ENCODE peak calls at places on chromosomes 16 and 17, in five cellular contexts. C is fibroblast of lung, G is vagina, Q is HFFc6, O is right lobe of liver. S is an unnamed sample.

GRCh38 chr17:28368306-28368831 is 1.7 kb downstream of the VTN start:
- DNase-seq in C (no peak), G (no peak), Q (no peak), O (peak), S (no peak)

GRCh38 chr17:38344127-38344745 is 480 bp upstream of the GPR179 start:
- DNase-seq in C (no peak), G (no peak), Q (no peak), O (no peak), S (no peak)

GRCh38 chr17:6066183-6066948 is 3.8 kb upstream of the WSCD1 start:
- DNase-seq in C (peak), G (no peak), Q (peak), O (no peak), S (no peak)

GRCh38 chr17:44759096-44759915 is 518 bp downstream of the ADAM11 start:
- DNase-seq in C (no peak), G (no peak), Q (no peak), O (no peak), S (no peak)

GRCh38 chr17:17818088-17818526 is 18.7 kb downstream of the SREBF1 start:
- DNase-seq in C (peak), G (no peak), Q (peak), O (no peak), S (no peak)

GRCh38 chr17:61904094-61904710 is 23.6 kb downstream of the INTS2 start:
- DNase-seq in C (no peak), G (no peak), Q (no peak), O (no peak), S (no peak)

GRCh38 chr16:27254262-27254811 is 14.2 kb downstream of the NSMCE1 start:
- DNase-seq in C (no peak), G (no peak), Q (no peak), O (no peak), S (no peak)

GRCh38 chr17:82697808-82698064 is 762 bp downstream of the RAB40B start:
- DNase-seq in C (no peak), G (no peak), Q (no peak), O (no peak), S (no peak)

GRCh38 chr17:64507418-64507766 is 615 bp downstream of the CEP95 start:
- DNase-seq in C (peak), G (no peak), Q (peak), O (no peak), S (no peak)

GRCh38 chr17:45906237-45906636 is 11.9 kb downstream of the MAPT start:
- DNase-seq in C (no peak), G (no peak), Q (no peak), O (no peak), S (no peak)

GRCh38 chr17:40980117-40980516 is 4.0 kb downstream of the KRT40 start:
- DNase-seq in C (no peak), G (no peak), Q (no peak), O (no peak), S (no peak)

GRCh38 chr16:19392352-19392751 is 25.3 kb upstream of the TMC5 start:
- DNase-seq in C (no peak), G (no peak), Q (no peak), O (no peak), S (no peak)

GRCh38 chr17:14306602-14307001 is 5.7 kb downstream of the HS3ST3B1 start:
- DNase-seq in C (no peak), G (no peak), Q (no peak), O (no peak), S (no peak)

GRCh38 chr16:19109288-19109664 is 4.5 kb upstream of the ITPRIPL2 start:
- DNase-seq in C (no peak), G (no peak), Q (no peak), O (no peak), S (no peak)

GRCh38 chr17:9299695-9300094 is 275.9 kb downstream of the STX8 start:
- DNase-seq in C (no peak), G (no peak), Q (no peak), O (no peak), S (no peak)

GRCh38 chr17:46929413-46929812 is 6.5 kb downstream of the GOSR2 start:
- DNase-seq in C (peak), G (no peak), Q (peak), O (no peak), S (no peak)

GRCh38 chr17:50396261-50397110 is 837 bp downstream of the LRRC59 start:
- DNase-seq in C (peak), G (no peak), Q (peak), O (peak), S (no peak)

GRCh38 chr17:2828396-2829038 is 32.3 kb downstream of the RAP1GAP2 start:
- DNase-seq in C (peak), G (no peak), Q (peak), O (peak), S (peak)

GRCh38 chr17:51230306-51230705 is 29.5 kb downstream of the MBTD1 start:
- DNase-seq in C (peak), G (no peak), Q (no peak), O (no peak), S (no peak)

GRCh38 chr17:38926290-38927070 is 1.1 kb downstream of the LASP1NB start:
- DNase-seq in C (peak), G (no peak), Q (no peak), O (no peak), S (no peak)

GRCh38 chr17:64964796-64965195 is 45.5 kb upstream of the LRRC37A3 start:
- DNase-seq in C (peak), G (no peak), Q (no peak), O (no peak), S (no peak)

GRCh38 chr17:48254896-48255295 is 147.3 kb downstream of the SNX11 start:
- DNase-seq in C (no peak), G (no peak), Q (no peak), O (no peak), S (no peak)

DNA sequence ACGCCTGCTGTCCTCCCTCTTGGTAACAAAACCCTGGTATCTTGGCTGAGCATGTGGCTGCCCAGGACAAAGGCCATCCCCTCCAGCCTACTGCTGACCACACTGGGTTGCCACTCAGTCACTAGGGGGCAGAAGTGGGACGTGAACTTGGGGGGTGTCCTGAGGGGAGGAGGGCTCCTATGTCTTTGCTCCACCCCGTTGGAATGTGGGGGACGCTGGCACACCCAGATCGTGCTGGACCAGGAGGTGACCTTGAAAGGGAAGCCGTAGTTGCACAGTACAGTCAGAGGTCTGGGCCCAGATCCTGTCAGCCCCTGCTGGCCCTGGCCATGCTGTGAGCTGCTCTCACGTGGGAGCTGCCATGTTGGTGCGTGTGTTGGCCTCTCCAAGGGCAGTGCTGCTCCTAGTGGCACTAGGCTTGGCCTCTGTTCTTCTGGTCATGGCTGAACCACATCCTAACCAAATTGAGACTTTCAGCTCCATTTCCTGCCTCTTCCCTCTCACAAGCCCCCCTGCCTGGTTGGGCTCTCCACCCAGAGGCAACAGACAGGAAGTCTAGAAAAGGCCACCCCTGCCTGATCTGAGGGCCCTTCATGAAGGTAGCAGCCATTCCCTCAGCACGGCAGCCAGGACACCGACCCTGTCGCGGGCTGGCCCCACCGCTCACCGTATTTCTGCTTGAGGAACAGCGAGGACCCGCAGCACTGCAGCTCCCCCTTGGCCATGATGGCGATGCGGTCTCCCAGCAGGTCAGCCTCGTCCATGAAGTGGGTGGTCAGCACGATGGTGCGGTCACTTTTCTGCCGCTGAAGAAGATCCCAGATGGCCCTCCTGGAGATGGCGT is 29.0 kb upstream of the RNPS1 start:
- DNase-seq in C (peak), G (no peak), Q (peak), O (no peak), S (no peak)
- TF ChIP-seq CTCF in C (peak), G (no peak), Q (peak), O (peak), S (peak)

GRCh38 chr16:10321407-10322397 is 64.2 kb upstream of the ATF7IP2 start:
- DNase-seq in C (no peak), G (no peak), Q (no peak), O (no peak), S (no peak)
- TF ChIP-seq CTCF in C (no peak), G (no peak), Q (no peak), O (no peak), S (no peak)

GRCh38 chr17:1649844-1650409 is at the start of gene RILP:
- DNase-seq in C (peak), G (peak), Q (no peak), O (peak), S (peak)

GRCh38 chr17:1650731-1651558 is 1.3 kb upstream of the RILP start:
- DNase-seq in C (no peak), G (no peak), Q (no peak), O (peak), S (no peak)

GRCh38 chr17:1647802-1648581 is 1.7 kb downstream of the RILP start:
- DNase-seq in C (no peak), G (no peak), Q (no peak), O (no peak), S (peak)

GRCh38 chr17:1648582-1649115 is 1.0 kb downstream of the RILP start:
- DNase-seq in C (peak), G (no peak), Q (peak), O (peak), S (peak)

DNA sequence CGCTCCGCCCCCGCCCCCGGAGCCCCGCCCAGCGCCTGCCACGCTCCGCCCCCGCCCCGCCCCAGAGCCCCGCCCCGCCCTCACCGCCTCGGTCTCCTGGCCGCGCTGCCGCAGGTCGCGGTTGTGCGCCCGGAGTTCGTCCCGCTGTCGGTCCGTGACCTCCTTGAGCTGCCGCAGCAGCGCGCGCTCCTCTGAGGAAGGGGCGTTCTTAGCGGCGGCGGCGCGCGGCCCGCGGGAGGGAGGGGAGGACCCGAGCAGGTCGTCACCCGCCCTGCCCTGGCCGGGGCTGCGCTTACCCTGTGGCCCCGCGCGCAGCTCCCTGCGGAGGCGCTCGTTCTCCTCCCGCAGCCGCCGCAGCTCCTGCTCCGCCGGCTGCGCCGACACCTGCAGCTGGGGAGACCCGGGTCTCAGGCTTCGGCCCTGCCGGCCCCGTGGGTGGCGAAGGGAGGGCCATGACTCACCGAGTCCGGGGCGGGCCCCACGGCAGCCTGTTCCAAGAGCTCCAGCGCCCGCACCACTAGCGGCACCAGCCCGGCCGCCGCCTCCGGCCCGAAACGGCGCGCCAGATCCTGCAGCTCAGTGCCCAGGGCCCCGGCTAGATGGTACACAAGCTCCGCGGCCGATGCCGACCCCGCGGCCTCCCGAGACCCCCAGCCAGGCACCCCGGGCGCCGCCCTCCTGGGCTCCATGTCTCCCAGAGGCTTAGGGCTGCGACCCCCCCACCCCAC is 386 bp downstream of the RILP start:
- DNase-seq in C (peak), G (no peak), Q (peak), O (peak), S (peak)
- TF ChIP-seq CTCF in C (no peak), G (no peak), Q (peak), O (no peak), S (no peak)

DNA sequence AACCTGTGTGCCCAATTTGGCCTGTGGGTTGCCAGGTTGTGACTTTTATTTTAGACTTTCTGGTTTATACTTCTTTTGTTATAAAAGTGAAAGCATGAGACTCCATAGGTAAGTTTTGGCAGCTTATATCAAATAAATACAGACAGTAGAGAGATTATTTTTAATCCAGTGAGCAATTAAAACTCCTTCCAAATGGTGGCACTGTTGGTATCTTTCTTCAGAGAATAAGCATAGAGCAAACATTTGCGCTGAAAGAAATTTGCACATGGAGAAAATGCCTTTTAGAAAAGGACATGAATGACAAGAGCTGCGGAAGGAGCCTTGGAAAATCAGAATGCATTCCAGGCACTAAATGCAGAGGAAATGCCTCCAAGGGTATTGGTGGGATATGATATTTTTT is 46.1 kb upstream of the DNAJA2 start:
- DNase-seq in C (peak), G (no peak), Q (no peak), O (no peak), S (no peak)
- TF ChIP-seq CTCF in C (peak), G (no peak), Q (peak), O (no peak), S (no peak)

GRCh38 chr17:29723283-29724047 is 100.8 kb upstream of the CORO6 start:
- DNase-seq in C (no peak), G (no peak), Q (no peak), O (no peak), S (no peak)
- TF ChIP-seq CTCF in C (no peak), G (no peak), Q (no peak), O (no peak), S (no peak)

DNA sequence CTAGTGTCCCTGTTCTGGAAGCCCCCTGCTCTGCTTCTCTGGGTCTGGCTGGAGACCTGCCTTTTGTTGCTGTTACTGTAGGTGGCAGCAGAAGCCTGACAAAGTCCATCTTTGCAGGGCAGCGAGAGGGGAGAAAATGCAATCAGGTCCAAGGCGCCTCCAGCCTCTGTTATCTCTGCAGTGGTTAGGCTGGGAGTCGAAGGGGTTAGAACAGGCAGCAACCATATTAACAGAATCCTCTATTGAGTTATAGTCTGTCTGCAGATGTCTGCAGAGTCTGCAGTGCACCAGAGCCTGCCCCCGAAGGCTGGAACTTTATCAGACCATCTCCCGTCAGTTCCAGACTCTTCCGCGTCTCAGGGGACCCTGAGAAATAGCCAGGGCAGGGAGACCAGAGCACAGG is 404.9 kb upstream of the EEF2KMT start:
- DNase-seq in C (peak), G (no peak), Q (peak), O (no peak), S (no peak)
- TF ChIP-seq CTCF in C (no peak), G (no peak), Q (peak), O (peak), S (peak)

GRCh38 chr17:13017623-13018462 is at the start of gene ELAC2:
- DNase-seq in C (peak), G (peak), Q (peak), O (peak), S (peak)
- TF ChIP-seq CTCF in C (no peak), G (no peak), Q (no peak), O (peak), S (peak)

GRCh38 chr16:30032083-30032819 is 1.2 kb upstream of the TLCD3B start:
- DNase-seq in C (peak), G (no peak), Q (peak), O (no peak), S (no peak)
- TF ChIP-seq CTCF in C (peak), G (no peak), Q (peak), O (peak), S (peak)